ENCODE peak calls at places on chromosomes 16 and 17, in four cellular contexts. L is SHP77, R is HEK293T, S is Daoy. H is an unnamed sample.

GRCh38 chr17:37833237-37833859 is 88.5 kb upstream of the HNF1B start:
- DNase-seq in L (no peak), R (no peak), S (no peak), H (no peak)

GRCh38 chr16:11510178-11510973 is 76.3 kb downstream of the LITAF start:
- DNase-seq in L (no peak), R (no peak), S (no peak), H (no peak)

GRCh38 chr16:68083861-68084503 is 1.2 kb upstream of the NFATC3 start:
- DNase-seq in L (no peak), R (no peak), S (no peak), H (no peak)

GRCh38 chr16:69827527-69827926 is 65.4 kb downstream of the WWP2 start:
- DNase-seq in L (no peak), R (no peak), S (no peak), H (no peak)

GRCh38 chr16:78489072-78489471 is 389.6 kb downstream of the WWOX start:
- DNase-seq in L (no peak), R (no peak), S (no peak), H (no peak)

GRCh38 chr16:87806246-87806607 is 40.4 kb upstream of the KLHDC4 start:
- DNase-seq in L (no peak), R (no peak), S (peak), H (no peak)

GRCh38 chr16:67163164-67163902 is 1.2 kb upstream of the HSF4 start:
- DNase-seq in L (no peak), R (no peak), S (peak), H (peak)

GRCh38 chr17:4908301-4908700 is 5.4 kb upstream of the CHRNE start:
- DNase-seq in L (peak), R (no peak), S (peak), H (peak)

GRCh38 chr17:34892864-34893263 is 68.4 kb downstream of the CCT6B start:
- DNase-seq in L (peak), R (peak), S (peak), H (no peak)

GRCh38 chr17:4159761-4160160 is 16.8 kb downstream of the CYB5D2 start:
- DNase-seq in L (no peak), R (no peak), S (no peak), H (no peak)

GRCh38 chr16:56549744-56550385 is 15.0 kb upstream of the MT4 start:
- DNase-seq in L (no peak), R (no peak), S (no peak), H (no peak)

GRCh38 chr17:72987166-72987565 is 105.3 kb downstream of the SLC39A11 start:
- DNase-seq in L (no peak), R (no peak), S (no peak), H (no peak)

GRCh38 chr16:59605706-59606105 is 871.6 kb upstream of the GOT2 start:
- DNase-seq in L (no peak), R (no peak), S (no peak), H (no peak)

GRCh38 chr17:1491406-1492248 is 859 bp downstream of the MYO1C start:
- DNase-seq in L (no peak), R (peak), S (peak), H (no peak)

GRCh38 chr17:80861360-80861861 is 130.2 kb upstream of the CHMP6 start:
- DNase-seq in L (peak), R (no peak), S (no peak), H (peak)

GRCh38 chr17:54992797-54993639 is 24.5 kb downstream of the STXBP4 start:
- DNase-seq in L (peak), R (peak), S (peak), H (peak)

GRCh38 chr17:49836111-49837030 is 11.5 kb downstream of the TAC4 start:
- DNase-seq in L (no peak), R (no peak), S (no peak), H (no peak)

H was measured in NCI-H2081.